ENCODE peak calls at places on chromosome 4, in five cellular contexts. S, A, K, R and M are unnamed samples.
A peak's percentile ranks its signal among the peaks of the same experiment; 100 is the strongest.

GRCh38 chr4:48899950-48900349 is 6.6 kb downstream of the OCIAD2 start:
- DNase-seq in K (no peak), S (no peak), A (no peak), R (no peak), M (no peak)

GRCh38 chr4:168877779-168878491 is 132.1 kb downstream of the CBR4 start:
- DNase-seq in R (peak; percentile 54), K (peak; percentile 39), A (peak; percentile 53), S (peak; percentile 1), M (no peak)

GRCh38 chr4:184064877-184065276 is 152.8 kb downstream of the ENPP6 start:
- DNase-seq in K (no peak), S (no peak), R (peak; percentile 90), A (no peak), M (no peak)

GRCh38 chr4:30789219-30789671 is 69.1 kb downstream of the PCDH7 start:
- DNase-seq in R (no peak), S (no peak), A (no peak), K (no peak), M (no peak)

GRCh38 chr4:139841464-139842195 is 176.0 kb downstream of the MGST2 start:
- DNase-seq in A (no peak), R (no peak), S (no peak), K (no peak), M (no peak)

GRCh38 chr4:145177511-145177905 is 2.9 kb downstream of the OTUD4 start:
- DNase-seq in A (peak; percentile 62), R (no peak), K (peak; percentile 40), S (no peak), M (no peak)

GRCh38 chr4:174697164-174697563 is 131.9 kb downstream of the GLRA3 start:
- DNase-seq in R (no peak), S (no peak), K (peak; percentile 47), A (no peak), M (no peak)

GRCh38 chr4:6324999-6325790 is 55.5 kb downstream of the WFS1 start:
- DNase-seq in R (no peak), A (peak; percentile 47), S (no peak), K (no peak), M (no peak)

GRCh38 chr4:102234243-102234838 is 110.9 kb downstream of the SLC39A8 start:
- DNase-seq in A (no peak), R (no peak), S (no peak), K (no peak), M (no peak)

GRCh38 chr4:898123-898522 is 34.0 kb downstream of the GAK start:
- DNase-seq in S (no peak), R (peak; percentile 22), K (no peak), A (no peak), M (no peak)

GRCh38 chr4:159937595-159937994 is 834.7 kb downstream of the RAPGEF2 start:
- DNase-seq in A (no peak), R (no peak), S (no peak), K (no peak), M (no peak)

GRCh38 chr4:80308466-80308822 is 27.1 kb upstream of the CFAP299 start:
- DNase-seq in S (no peak), K (no peak), R (no peak), A (no peak), M (no peak)

GRCh38 chr4:80306255-80306654 is 29.3 kb upstream of the CFAP299 start:
- DNase-seq in K (no peak), R (no peak), A (no peak), S (no peak), M (no peak)

GRCh38 chr4:80307183-80307735 is 28.3 kb upstream of the CFAP299 start:
- DNase-seq in S (no peak), K (no peak), R (no peak), A (no peak), M (no peak)

GRCh38 chr4:80309301-80310004 is 26.1 kb upstream of the CFAP299 start:
- DNase-seq in K (peak; percentile 89), A (no peak), S (no peak), R (no peak), M (peak; percentile 59)

DNA sequence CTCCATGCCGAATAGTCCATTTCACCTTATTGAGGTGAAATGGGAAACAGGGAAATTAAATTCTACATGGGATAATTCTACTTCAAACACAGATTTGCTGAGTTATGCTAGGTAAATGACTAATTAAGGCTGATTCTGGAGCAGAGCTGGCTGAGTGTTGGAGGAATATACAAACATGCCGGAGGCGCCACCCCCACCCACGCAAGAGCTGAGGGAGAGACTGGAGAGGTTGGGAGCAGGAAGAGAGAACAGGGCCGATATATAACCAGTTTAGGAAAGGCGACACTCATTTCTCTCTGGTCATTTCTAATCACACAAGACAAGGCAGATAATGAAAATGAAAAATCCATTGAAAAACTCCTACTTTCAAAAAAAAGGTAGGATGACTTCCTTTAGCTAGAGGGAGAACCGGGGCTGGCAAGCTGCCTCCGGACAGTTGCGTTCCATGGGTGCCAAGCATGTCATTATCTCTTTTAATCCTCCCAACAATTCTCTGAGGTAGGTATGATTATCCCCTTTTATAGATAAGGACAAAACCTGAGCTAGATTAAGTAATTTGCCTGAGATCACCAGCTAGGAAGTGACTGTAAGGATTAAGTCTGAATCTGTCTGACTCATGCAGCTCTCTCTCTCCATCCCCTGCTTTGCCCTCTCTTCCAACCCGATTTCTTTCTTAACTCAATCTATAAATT is 27.6 kb upstream of the CFAP299 start:
- DNase-seq in K (peak; percentile 52), R (no peak), A (no peak), S (no peak), M (no peak)
- H3K4me3 ChIP-seq in K (no peak overlapping the region), R (no peak overlapping the region), A (no peak overlapping the region), S (no peak overlapping the region), M (peak overlapping the region; percentile 15)

GRCh38 chr4:99947608-99948007 is 1.2 kb upstream of the DNAJB14 start:
- DNase-seq in A (no peak), R (no peak), K (peak; percentile 3), S (no peak), M (no peak)
- H3K4me3 ChIP-seq in A (no peak overlapping the region), R (no peak overlapping the region), K (no peak overlapping the region), S (peak overlapping the region; percentile 78), M (peak overlapping the region; percentile 83)

GRCh38 chr4:154491731-154492249 is at the start of gene DCHS2:
- DNase-seq in A (peak; percentile 14), K (no peak), R (peak; percentile 60), S (no peak), M (no peak)
- H3K4me3 ChIP-seq in A (no peak within 1 kb of the TSS), K (no peak within 1 kb of the TSS), R (no peak within 1 kb of the TSS), S (no peak within 1 kb of the TSS), M (peak within 1 kb of the TSS; percentile 35)

GRCh38 chr4:86939737-86940141 is 4.9 kb downstream of the AFF1 start:
- DNase-seq in R (no peak), A (no peak), S (peak; percentile 16), K (no peak), M (no peak)
- H3K4me3 ChIP-seq in R (no peak overlapping the region), A (no peak overlapping the region), S (no peak overlapping the region), K (no peak overlapping the region), M (peak overlapping the region; percentile 94)

GRCh38 chr4:3880595-3881120 is 114.5 kb downstream of the ADRA2C start:
- DNase-seq in S (peak; percentile 51), K (peak; percentile 38), R (peak; percentile 65), A (peak; percentile 76), M (peak; percentile 1)
- H3K4me3 ChIP-seq in S (no peak overlapping the region), K (no peak overlapping the region), R (no peak overlapping the region), A (no peak overlapping the region), M (no peak overlapping the region)